ENCODE peak calls at places on chromosomes 13 and 19, in ten cellular contexts. One of them, this sample, is unnamed.
A peak's percentile ranks its signal among the peaks of the same experiment; 100 is the strongest.

GRCh38 chr19:21463449-21464105 is 41.8 kb upstream of the ZNF429 start:
- DNase-seq in tibial artery: no peak
- DNase-seq in NCI-H1417: no peak
- DNase-seq in fibroblast of gingiva: no peak
- DNase-seq in NCI-H1092 treated with DMSO at 0.1 percent for 48 hours: peak; percentile 78
- DNase-seq in RWPE1: peak; percentile 60
- DNase-seq in Right ventricle myocardium superior: peak; percentile 59
- DNase-seq in progenitor cell of endocrine pancreas: peak; percentile 63
- DNase-seq in stimulated activated CD4-positive, alpha-beta T cell treated with anti-CD3 and anti-CD28 coated beads, Interleukin-1b, Interleukin-23, amount 100 ng/mL, for 1 hour: no peak
- DNase-seq in omental fat pad: no peak
- DNase-seq in this sample: peak; percentile 75

GRCh38 chr19:44548736-44549135 is 19.3 kb upstream of the CEACAM20 start:
- DNase-seq in tibial artery: no peak
- DNase-seq in NCI-H1417: no peak
- DNase-seq in fibroblast of gingiva: no peak
- DNase-seq in NCI-H1092 treated with DMSO at 0.1 percent for 48 hours: no peak
- DNase-seq in RWPE1: peak; percentile 13
- DNase-seq in Right ventricle myocardium superior: no peak
- DNase-seq in progenitor cell of endocrine pancreas: no peak
- DNase-seq in stimulated activated CD4-positive, alpha-beta T cell treated with anti-CD3 and anti-CD28 coated beads, Interleukin-1b, Interleukin-23, amount 100 ng/mL, for 1 hour: no peak
- DNase-seq in omental fat pad: no peak
- DNase-seq in this sample: no peak

GRCh38 chr19:52188822-52189744 is 769 bp upstream of the PPP2R1A start:
- DNase-seq in tibial artery: peak; percentile 24
- DNase-seq in NCI-H1417: no peak
- DNase-seq in fibroblast of gingiva: no peak
- DNase-seq in NCI-H1092 treated with DMSO at 0.1 percent for 48 hours: peak; percentile 46
- DNase-seq in RWPE1: no peak
- DNase-seq in Right ventricle myocardium superior: peak; percentile 88
- DNase-seq in progenitor cell of endocrine pancreas: peak; percentile 15
- DNase-seq in stimulated activated CD4-positive, alpha-beta T cell treated with anti-CD3 and anti-CD28 coated beads, Interleukin-1b, Interleukin-23, amount 100 ng/mL, for 1 hour: no peak
- DNase-seq in omental fat pad: peak; percentile 38
- DNase-seq in this sample: peak; percentile 92

GRCh38 chr13:38348890-38349289 is 761 bp upstream of the UFM1 start:
- DNase-seq in tibial artery: no peak
- DNase-seq in NCI-H1417: no peak
- DNase-seq in fibroblast of gingiva: no peak
- DNase-seq in NCI-H1092 treated with DMSO at 0.1 percent for 48 hours: no peak
- DNase-seq in RWPE1: peak; percentile 44
- DNase-seq in Right ventricle myocardium superior: no peak
- DNase-seq in progenitor cell of endocrine pancreas: no peak
- DNase-seq in stimulated activated CD4-positive, alpha-beta T cell treated with anti-CD3 and anti-CD28 coated beads, Interleukin-1b, Interleukin-23, amount 100 ng/mL, for 1 hour: no peak
- DNase-seq in omental fat pad: no peak
- DNase-seq in this sample: no peak

GRCh38 chr13:100438059-100438788 is 150.4 kb downstream of the GGACT start:
- DNase-seq in tibial artery: no peak
- DNase-seq in NCI-H1417: peak; percentile 48
- DNase-seq in fibroblast of gingiva: no peak
- DNase-seq in NCI-H1092 treated with DMSO at 0.1 percent for 48 hours: no peak
- DNase-seq in RWPE1: no peak
- DNase-seq in Right ventricle myocardium superior: no peak
- DNase-seq in progenitor cell of endocrine pancreas: no peak
- DNase-seq in stimulated activated CD4-positive, alpha-beta T cell treated with anti-CD3 and anti-CD28 coated beads, Interleukin-1b, Interleukin-23, amount 100 ng/mL, for 1 hour: no peak
- DNase-seq in omental fat pad: no peak
- DNase-seq in this sample: no peak

GRCh38 chr13:34265016-34265692 is 447.2 kb downstream of the RFC3 start:
- DNase-seq in tibial artery: no peak
- DNase-seq in NCI-H1417: no peak
- DNase-seq in fibroblast of gingiva: no peak
- DNase-seq in NCI-H1092 treated with DMSO at 0.1 percent for 48 hours: no peak
- DNase-seq in RWPE1: peak; percentile 38
- DNase-seq in Right ventricle myocardium superior: no peak
- DNase-seq in progenitor cell of endocrine pancreas: no peak
- DNase-seq in stimulated activated CD4-positive, alpha-beta T cell treated with anti-CD3 and anti-CD28 coated beads, Interleukin-1b, Interleukin-23, amount 100 ng/mL, for 1 hour: no peak
- DNase-seq in omental fat pad: no peak
- DNase-seq in this sample: no peak

GRCh38 chr13:30704596-30704995 is 30.7 kb upstream of the ALOX5AP start:
- DNase-seq in tibial artery: no peak
- DNase-seq in NCI-H1417: no peak
- DNase-seq in fibroblast of gingiva: no peak
- DNase-seq in NCI-H1092 treated with DMSO at 0.1 percent for 48 hours: no peak
- DNase-seq in RWPE1: no peak
- DNase-seq in Right ventricle myocardium superior: no peak
- DNase-seq in progenitor cell of endocrine pancreas: no peak
- DNase-seq in stimulated activated CD4-positive, alpha-beta T cell treated with anti-CD3 and anti-CD28 coated beads, Interleukin-1b, Interleukin-23, amount 100 ng/mL, for 1 hour: no peak
- DNase-seq in omental fat pad: no peak
- DNase-seq in this sample: no peak

GRCh38 chr19:15836595-15837398 is 21.3 kb upstream of the OR10H1 start:
- DNase-seq in tibial artery: peak; percentile 99
- DNase-seq in NCI-H1417: peak; percentile 17
- DNase-seq in fibroblast of gingiva: peak; percentile 84
- DNase-seq in NCI-H1092 treated with DMSO at 0.1 percent for 48 hours: peak; percentile 84
- DNase-seq in RWPE1: peak; percentile 99
- DNase-seq in Right ventricle myocardium superior: peak; percentile 99
- DNase-seq in progenitor cell of endocrine pancreas: no peak
- DNase-seq in stimulated activated CD4-positive, alpha-beta T cell treated with anti-CD3 and anti-CD28 coated beads, Interleukin-1b, Interleukin-23, amount 100 ng/mL, for 1 hour: peak; percentile 88
- DNase-seq in omental fat pad: peak; percentile 96
- DNase-seq in this sample: no peak

GRCh38 chr13:111183959-111184684 is 69.0 kb downstream of the ARHGEF7 start:
- DNase-seq in tibial artery: no peak
- DNase-seq in NCI-H1417: no peak
- DNase-seq in fibroblast of gingiva: no peak
- DNase-seq in NCI-H1092 treated with DMSO at 0.1 percent for 48 hours: peak; percentile 91
- DNase-seq in RWPE1: no peak
- DNase-seq in Right ventricle myocardium superior: no peak
- DNase-seq in progenitor cell of endocrine pancreas: no peak
- DNase-seq in stimulated activated CD4-positive, alpha-beta T cell treated with anti-CD3 and anti-CD28 coated beads, Interleukin-1b, Interleukin-23, amount 100 ng/mL, for 1 hour: no peak
- DNase-seq in omental fat pad: no peak
- DNase-seq in this sample: no peak

GRCh38 chr13:98307744-98308524 is 130.9 kb upstream of the RNF113B start:
- DNase-seq in tibial artery: no peak
- DNase-seq in NCI-H1417: no peak
- DNase-seq in fibroblast of gingiva: peak; percentile 33
- DNase-seq in NCI-H1092 treated with DMSO at 0.1 percent for 48 hours: no peak
- DNase-seq in RWPE1: no peak
- DNase-seq in Right ventricle myocardium superior: no peak
- DNase-seq in progenitor cell of endocrine pancreas: no peak
- DNase-seq in stimulated activated CD4-positive, alpha-beta T cell treated with anti-CD3 and anti-CD28 coated beads, Interleukin-1b, Interleukin-23, amount 100 ng/mL, for 1 hour: no peak
- DNase-seq in omental fat pad: no peak
- DNase-seq in this sample: no peak

GRCh38 chr13:97125810-97126738 is 96.1 kb upstream of the MBNL2 start:
- DNase-seq in tibial artery: no peak
- DNase-seq in NCI-H1417: peak; percentile 91
- DNase-seq in fibroblast of gingiva: no peak
- DNase-seq in NCI-H1092 treated with DMSO at 0.1 percent for 48 hours: no peak
- DNase-seq in RWPE1: peak; percentile 69
- DNase-seq in Right ventricle myocardium superior: no peak
- DNase-seq in progenitor cell of endocrine pancreas: no peak
- DNase-seq in stimulated activated CD4-positive, alpha-beta T cell treated with anti-CD3 and anti-CD28 coated beads, Interleukin-1b, Interleukin-23, amount 100 ng/mL, for 1 hour: no peak
- DNase-seq in omental fat pad: no peak
- DNase-seq in this sample: no peak

GRCh38 chr13:73060251-73061160 is 1.7 kb downstream of the KLF5 start:
- DNase-seq in tibial artery: peak; percentile 23
- DNase-seq in NCI-H1417: peak; percentile 71
- DNase-seq in fibroblast of gingiva: peak; percentile 56
- DNase-seq in NCI-H1092 treated with DMSO at 0.1 percent for 48 hours: peak; percentile 19
- DNase-seq in RWPE1: peak; percentile 70
- DNase-seq in Right ventricle myocardium superior: no peak
- DNase-seq in progenitor cell of endocrine pancreas: no peak
- DNase-seq in stimulated activated CD4-positive, alpha-beta T cell treated with anti-CD3 and anti-CD28 coated beads, Interleukin-1b, Interleukin-23, amount 100 ng/mL, for 1 hour: no peak
- DNase-seq in omental fat pad: no peak
- DNase-seq in this sample: no peak

GRCh38 chr19:48784527-48784926 is 26.3 kb downstream of the BCAT2 start:
- DNase-seq in tibial artery: no peak
- DNase-seq in NCI-H1417: no peak
- DNase-seq in fibroblast of gingiva: peak; percentile 21
- DNase-seq in NCI-H1092 treated with DMSO at 0.1 percent for 48 hours: no peak
- DNase-seq in RWPE1: no peak
- DNase-seq in Right ventricle myocardium superior: no peak
- DNase-seq in progenitor cell of endocrine pancreas: no peak
- DNase-seq in stimulated activated CD4-positive, alpha-beta T cell treated with anti-CD3 and anti-CD28 coated beads, Interleukin-1b, Interleukin-23, amount 100 ng/mL, for 1 hour: no peak
- DNase-seq in omental fat pad: no peak
- DNase-seq in this sample: no peak

GRCh38 chr19:2462635-2463421 is 6.1 kb upstream of the LMNB2 start:
- DNase-seq in tibial artery: peak; percentile 82
- DNase-seq in NCI-H1417: peak; percentile 82
- DNase-seq in fibroblast of gingiva: peak; percentile 99
- DNase-seq in NCI-H1092 treated with DMSO at 0.1 percent for 48 hours: peak; percentile 65
- DNase-seq in RWPE1: peak; percentile 40
- DNase-seq in Right ventricle myocardium superior: peak; percentile 93
- DNase-seq in progenitor cell of endocrine pancreas: peak; percentile 70
- DNase-seq in stimulated activated CD4-positive, alpha-beta T cell treated with anti-CD3 and anti-CD28 coated beads, Interleukin-1b, Interleukin-23, amount 100 ng/mL, for 1 hour: no peak
- DNase-seq in omental fat pad: peak; percentile 54
- DNase-seq in this sample: peak; percentile 93

GRCh38 chr19:44607049-44607448 is 6.3 kb upstream of the IGSF23 start:
- DNase-seq in tibial artery: no peak
- DNase-seq in NCI-H1417: no peak
- DNase-seq in fibroblast of gingiva: peak; percentile 55
- DNase-seq in NCI-H1092 treated with DMSO at 0.1 percent for 48 hours: no peak
- DNase-seq in RWPE1: peak; percentile 23
- DNase-seq in Right ventricle myocardium superior: no peak
- DNase-seq in progenitor cell of endocrine pancreas: no peak
- DNase-seq in stimulated activated CD4-positive, alpha-beta T cell treated with anti-CD3 and anti-CD28 coated beads, Interleukin-1b, Interleukin-23, amount 100 ng/mL, for 1 hour: no peak
- DNase-seq in omental fat pad: no peak
- DNase-seq in this sample: no peak

GRCh38 chr19:46394398-46394797 is 19.0 kb downstream of the CCDC8 start:
- DNase-seq in tibial artery: no peak
- DNase-seq in NCI-H1417: peak; percentile 17
- DNase-seq in fibroblast of gingiva: no peak
- DNase-seq in NCI-H1092 treated with DMSO at 0.1 percent for 48 hours: no peak
- DNase-seq in RWPE1: no peak
- DNase-seq in Right ventricle myocardium superior: no peak
- DNase-seq in progenitor cell of endocrine pancreas: no peak
- DNase-seq in stimulated activated CD4-positive, alpha-beta T cell treated with anti-CD3 and anti-CD28 coated beads, Interleukin-1b, Interleukin-23, amount 100 ng/mL, for 1 hour: no peak
- DNase-seq in omental fat pad: no peak
- DNase-seq in this sample: no peak

GRCh38 chr13:46908511-46908910 is 11.7 kb upstream of the HTR2A start:
- DNase-seq in tibial artery: no peak
- DNase-seq in NCI-H1417: no peak
- DNase-seq in fibroblast of gingiva: peak; percentile 74
- DNase-seq in NCI-H1092 treated with DMSO at 0.1 percent for 48 hours: no peak
- DNase-seq in RWPE1: no peak
- DNase-seq in Right ventricle myocardium superior: no peak
- DNase-seq in progenitor cell of endocrine pancreas: no peak
- DNase-seq in stimulated activated CD4-positive, alpha-beta T cell treated with anti-CD3 and anti-CD28 coated beads, Interleukin-1b, Interleukin-23, amount 100 ng/mL, for 1 hour: no peak
- DNase-seq in omental fat pad: no peak
- DNase-seq in this sample: no peak

GRCh38 chr13:37369618-37370017 is 228.9 kb downstream of the POSTN start:
- DNase-seq in tibial artery: no peak
- DNase-seq in NCI-H1417: no peak
- DNase-seq in fibroblast of gingiva: peak; percentile 3
- DNase-seq in NCI-H1092 treated with DMSO at 0.1 percent for 48 hours: no peak
- DNase-seq in RWPE1: no peak
- DNase-seq in Right ventricle myocardium superior: no peak
- DNase-seq in progenitor cell of endocrine pancreas: no peak
- DNase-seq in stimulated activated CD4-positive, alpha-beta T cell treated with anti-CD3 and anti-CD28 coated beads, Interleukin-1b, Interleukin-23, amount 100 ng/mL, for 1 hour: no peak
- DNase-seq in omental fat pad: no peak
- DNase-seq in this sample: no peak

GRCh38 chr13:101576452-101576851 is 124.0 kb downstream of the ITGBL1 start:
- DNase-seq in tibial artery: no peak
- DNase-seq in NCI-H1417: peak; percentile 47
- DNase-seq in fibroblast of gingiva: peak; percentile 7
- DNase-seq in NCI-H1092 treated with DMSO at 0.1 percent for 48 hours: no peak
- DNase-seq in RWPE1: no peak
- DNase-seq in Right ventricle myocardium superior: no peak
- DNase-seq in progenitor cell of endocrine pancreas: no peak
- DNase-seq in stimulated activated CD4-positive, alpha-beta T cell treated with anti-CD3 and anti-CD28 coated beads, Interleukin-1b, Interleukin-23, amount 100 ng/mL, for 1 hour: no peak
- DNase-seq in omental fat pad: no peak
- DNase-seq in this sample: no peak

GRCh38 chr13:113652404-113653263 is 5.4 kb downstream of the ATP4B start:
- DNase-seq in tibial artery: peak; percentile 11
- DNase-seq in NCI-H1417: no peak
- DNase-seq in fibroblast of gingiva: no peak
- DNase-seq in NCI-H1092 treated with DMSO at 0.1 percent for 48 hours: no peak
- DNase-seq in RWPE1: no peak
- DNase-seq in Right ventricle myocardium superior: peak; percentile 25
- DNase-seq in progenitor cell of endocrine pancreas: no peak
- DNase-seq in stimulated activated CD4-positive, alpha-beta T cell treated with anti-CD3 and anti-CD28 coated beads, Interleukin-1b, Interleukin-23, amount 100 ng/mL, for 1 hour: no peak
- DNase-seq in omental fat pad: no peak
- DNase-seq in this sample: no peak

GRCh38 chr13:48006396-48006795 is 5.3 kb upstream of the SUCLA2 start:
- DNase-seq in tibial artery: no peak
- DNase-seq in NCI-H1417: no peak
- DNase-seq in fibroblast of gingiva: no peak
- DNase-seq in NCI-H1092 treated with DMSO at 0.1 percent for 48 hours: no peak
- DNase-seq in RWPE1: peak; percentile 28
- DNase-seq in Right ventricle myocardium superior: no peak
- DNase-seq in progenitor cell of endocrine pancreas: no peak
- DNase-seq in stimulated activated CD4-positive, alpha-beta T cell treated with anti-CD3 and anti-CD28 coated beads, Interleukin-1b, Interleukin-23, amount 100 ng/mL, for 1 hour: no peak
- DNase-seq in omental fat pad: no peak
- DNase-seq in this sample: no peak

GRCh38 chr13:75330770-75331169 is 151.2 kb downstream of the TBC1D4 start:
- DNase-seq in tibial artery: no peak
- DNase-seq in NCI-H1417: peak; percentile 50
- DNase-seq in fibroblast of gingiva: no peak
- DNase-seq in NCI-H1092 treated with DMSO at 0.1 percent for 48 hours: no peak
- DNase-seq in RWPE1: no peak
- DNase-seq in Right ventricle myocardium superior: no peak
- DNase-seq in progenitor cell of endocrine pancreas: no peak
- DNase-seq in stimulated activated CD4-positive, alpha-beta T cell treated with anti-CD3 and anti-CD28 coated beads, Interleukin-1b, Interleukin-23, amount 100 ng/mL, for 1 hour: no peak
- DNase-seq in omental fat pad: no peak
- DNase-seq in this sample: no peak

GRCh38 chr13:20412761-20413355 is 112.8 kb downstream of the CRYL1 start:
- DNase-seq in tibial artery: no peak
- DNase-seq in NCI-H1417: no peak
- DNase-seq in fibroblast of gingiva: no peak
- DNase-seq in NCI-H1092 treated with DMSO at 0.1 percent for 48 hours: no peak
- DNase-seq in RWPE1: no peak
- DNase-seq in Right ventricle myocardium superior: no peak
- DNase-seq in progenitor cell of endocrine pancreas: no peak
- DNase-seq in stimulated activated CD4-positive, alpha-beta T cell treated with anti-CD3 and anti-CD28 coated beads, Interleukin-1b, Interleukin-23, amount 100 ng/mL, for 1 hour: no peak
- DNase-seq in omental fat pad: no peak
- DNase-seq in this sample: no peak

GRCh38 chr13:113275387-113275786 is 21.7 kb upstream of the LAMP1 start:
- DNase-seq in tibial artery: no peak
- DNase-seq in NCI-H1417: peak; percentile 75
- DNase-seq in fibroblast of gingiva: peak; percentile 48
- DNase-seq in NCI-H1092 treated with DMSO at 0.1 percent for 48 hours: peak; percentile 49
- DNase-seq in RWPE1: peak; percentile 51
- DNase-seq in Right ventricle myocardium superior: no peak
- DNase-seq in progenitor cell of endocrine pancreas: peak; percentile 19
- DNase-seq in stimulated activated CD4-positive, alpha-beta T cell treated with anti-CD3 and anti-CD28 coated beads, Interleukin-1b, Interleukin-23, amount 100 ng/mL, for 1 hour: no peak
- DNase-seq in omental fat pad: no peak
- DNase-seq in this sample: peak; percentile 59

GRCh38 chr13:52036037-52036436 is 11.5 kb downstream of the UTP14C start:
- DNase-seq in tibial artery: no peak
- DNase-seq in NCI-H1417: no peak
- DNase-seq in fibroblast of gingiva: no peak
- DNase-seq in NCI-H1092 treated with DMSO at 0.1 percent for 48 hours: no peak
- DNase-seq in RWPE1: no peak
- DNase-seq in Right ventricle myocardium superior: no peak
- DNase-seq in progenitor cell of endocrine pancreas: no peak
- DNase-seq in stimulated activated CD4-positive, alpha-beta T cell treated with anti-CD3 and anti-CD28 coated beads, Interleukin-1b, Interleukin-23, amount 100 ng/mL, for 1 hour: no peak
- DNase-seq in omental fat pad: no peak
- DNase-seq in this sample: no peak

GRCh38 chr13:36526897-36527296 is 94.6 kb downstream of the CCNA1 start:
- DNase-seq in tibial artery: no peak
- DNase-seq in NCI-H1417: peak; percentile 11
- DNase-seq in fibroblast of gingiva: no peak
- DNase-seq in NCI-H1092 treated with DMSO at 0.1 percent for 48 hours: no peak
- DNase-seq in RWPE1: no peak
- DNase-seq in Right ventricle myocardium superior: no peak
- DNase-seq in progenitor cell of endocrine pancreas: no peak
- DNase-seq in stimulated activated CD4-positive, alpha-beta T cell treated with anti-CD3 and anti-CD28 coated beads, Interleukin-1b, Interleukin-23, amount 100 ng/mL, for 1 hour: no peak
- DNase-seq in omental fat pad: no peak
- DNase-seq in this sample: no peak

GRCh38 chr19:3146677-3147100 is 10.9 kb downstream of the GNA15 start:
- DNase-seq in tibial artery: no peak
- DNase-seq in NCI-H1417: peak; percentile 17
- DNase-seq in fibroblast of gingiva: no peak
- DNase-seq in NCI-H1092 treated with DMSO at 0.1 percent for 48 hours: no peak
- DNase-seq in RWPE1: no peak
- DNase-seq in Right ventricle myocardium superior: no peak
- DNase-seq in progenitor cell of endocrine pancreas: peak; percentile 43
- DNase-seq in stimulated activated CD4-positive, alpha-beta T cell treated with anti-CD3 and anti-CD28 coated beads, Interleukin-1b, Interleukin-23, amount 100 ng/mL, for 1 hour: peak; percentile 29
- DNase-seq in omental fat pad: no peak
- DNase-seq in this sample: no peak